ENCODE peak calls at places on chromosomes 3 and 15, in ten cellular contexts. Y, C, Z, V, T, Q, J, S, R and U are unnamed samples.

GRCh38 chr3:197784019-197784585 is 7.0 kb upstream of the LRCH3 start:
- DNase-seq in T (no peak), Z (no peak), S (no peak), R (no peak), C (no peak), J (no peak), Q (no peak), V (no peak), Y (no peak), U (no peak)

GRCh38 chr3:139225551-139225950 is 118.3 kb upstream of the MRPS22 start:
- DNase-seq in R (no peak), T (peak; percentile 45), V (no peak), Y (no peak), S (no peak), J (no peak), Q (no peak), Z (no peak), C (no peak), U (no peak)

GRCh38 chr3:125310623-125311076 is 64.5 kb downstream of the ZNF148 start:
- DNase-seq in V (no peak), T (no peak), R (peak; percentile 39), Y (peak; percentile 59), Q (peak; percentile 49), Z (peak; percentile 48), S (no peak), J (peak; percentile 47), C (no peak), U (no peak)

GRCh38 chr15:62625421-62626033 is 417.0 kb upstream of the TPM1 start:
- DNase-seq in V (no peak), R (no peak), S (peak; percentile 36), J (no peak), Y (no peak), Q (no peak), Z (no peak), C (no peak), T (peak; percentile 85), U (no peak)

GRCh38 chr3:127035672-127036071 is 52.8 kb downstream of the PLXNA1 start:
- DNase-seq in V (peak; percentile 82), Q (no peak), S (peak; percentile 85), Y (no peak), R (peak; percentile 85), J (no peak), C (no peak), T (peak; percentile 92), Z (no peak), U (peak; percentile 96)

GRCh38 chr3:111859061-111859973 is at the start of gene PHLDB2:
- DNase-seq in Y (peak; percentile 59), V (peak; percentile 44), T (peak; percentile 87), J (peak; percentile 51), S (peak; percentile 79), R (peak; percentile 46), Q (peak; percentile 42), Z (peak; percentile 47), C (peak; percentile 45), U (peak; percentile 94)

GRCh38 chr3:142263126-142263525 is 37.7 kb upstream of the GK5 start:
- DNase-seq in R (no peak), T (no peak), Z (no peak), C (no peak), V (no peak), Y (no peak), S (no peak), J (no peak), Q (no peak), U (no peak)

GRCh38 chr3:62414786-62415185 is 41.4 kb upstream of the FEZF2 start:
- DNase-seq in Z (no peak), C (no peak), Y (no peak), S (no peak), R (no peak), V (no peak), T (no peak), J (no peak), Q (no peak), U (no peak)

GRCh38 chr15:77493324-77493907 is 72.7 kb downstream of the HMG20A start:
- DNase-seq in S (no peak), T (no peak), C (no peak), J (no peak), V (no peak), Y (no peak), Z (no peak), R (no peak), Q (no peak), U (no peak)

GRCh38 chr15:74200871-74201419 is 1.6 kb downstream of the STRA6 start:
- DNase-seq in S (peak; percentile 36), R (no peak), Q (no peak), Y (no peak), T (no peak), J (no peak), C (no peak), Z (no peak), V (no peak), U (no peak)

GRCh38 chr15:20344601-20345400 is 196.8 kb downstream of the GOLGA6L6 start:
- DNase-seq in Y (peak; percentile 49), T (peak; percentile 49), Q (no peak), C (no peak), J (no peak), R (no peak), S (no peak), V (peak; percentile 29), Z (no peak), U (peak; percentile 70)

GRCh38 chr3:143119009-143119914 is at the start of gene CHST2:
- DNase-seq in T (peak; percentile 98), Z (peak; percentile 71), J (peak; percentile 61), C (peak; percentile 18), Y (peak; percentile 65), S (peak; percentile 97), V (peak; percentile 48), R (peak; percentile 58), Q (peak; percentile 73), U (peak; percentile 88)

GRCh38 chr3:79572930-79573329 is 194.9 kb downstream of the ROBO1 start:
- DNase-seq in S (no peak), V (no peak), T (no peak), R (no peak), Y (no peak), C (no peak), Q (no peak), J (no peak), Z (no peak), U (peak; percentile 30)

GRCh38 chr3:155131104-155131503 is 51.0 kb downstream of the MME start:
- DNase-seq in C (no peak), Y (no peak), J (no peak), T (no peak), Q (no peak), R (no peak), Z (no peak), V (no peak), S (peak; percentile 22), U (no peak)

GRCh38 chr15:36468746-36469145 is 110.7 kb upstream of the CDIN1 start:
- DNase-seq in Q (no peak), V (peak; percentile 64), S (peak; percentile 75), Y (no peak), T (peak; percentile 15), R (peak; percentile 14), Z (no peak), J (no peak), C (no peak), U (no peak)

GRCh38 chr3:150049317-150049716 is 78.6 kb upstream of the PFN2 start:
- DNase-seq in T (no peak), R (no peak), Q (no peak), S (peak; percentile 40), V (no peak), C (no peak), Z (no peak), Y (no peak), J (no peak), U (no peak)

GRCh38 chr15:39595621-39596221 is 14.8 kb downstream of the THBS1 start:
- DNase-seq in T (no peak), S (no peak), J (no peak), Y (no peak), C (no peak), Z (no peak), V (no peak), R (no peak), Q (no peak), U (no peak)

GRCh38 chr3:67647390-67647878 is 7.0 kb downstream of the SUCLG2 start:
- DNase-seq in C (no peak), Z (no peak), Q (no peak), V (peak; percentile 60), Y (peak; percentile 89), T (peak; percentile 79), S (peak; percentile 76), R (peak; percentile 30), J (no peak), U (no peak)

GRCh38 chr3:74059301-74059700 is 434.6 kb upstream of the PDZRN3 start:
- DNase-seq in T (no peak), Q (no peak), J (no peak), S (no peak), Z (no peak), Y (no peak), V (no peak), C (no peak), R (no peak), U (no peak)

GRCh38 chr3:53045107-53045783 is 628 bp downstream of the SFMBT1 start:
- DNase-seq in T (peak; percentile 94), V (peak; percentile 44), Z (peak; percentile 69), R (peak; percentile 61), C (peak; percentile 48), Q (peak; percentile 65), S (peak; percentile 93), Y (peak; percentile 82), J (peak; percentile 65), U (peak; percentile 83)

GRCh38 chr3:71304261-71304646 is 279.3 kb downstream of the FOXP1 start:
- DNase-seq in V (no peak), Y (no peak), Q (no peak), T (no peak), R (no peak), J (no peak), C (no peak), S (no peak), Z (no peak), U (no peak)

GRCh38 chr3:110419096-110419495 is 652.5 kb upstream of the NECTIN3 start:
- DNase-seq in J (no peak), Q (no peak), C (no peak), R (no peak), V (no peak), Y (no peak), T (no peak), Z (no peak), S (no peak), U (no peak)

GRCh38 chr3:151999936-152000335 is 126.5 kb downstream of the SUCNR1 start:
- DNase-seq in S (no peak), R (no peak), T (peak; percentile 11), Z (no peak), C (no peak), V (no peak), Q (no peak), Y (no peak), J (no peak), U (no peak)

GRCh38 chr3:66297260-66297863 is 76.6 kb downstream of the SLC25A26 start:
- DNase-seq in T (peak; percentile 14), Y (no peak), C (no peak), V (no peak), R (no peak), Z (no peak), J (no peak), S (no peak), Q (no peak), U (no peak)

GRCh38 chr3:58537412-58538301 is 667 bp upstream of the ACOX2 start:
- DNase-seq in Y (peak; percentile 71), R (no peak), Q (no peak), V (no peak), T (peak; percentile 6), C (no peak), S (no peak), J (no peak), Z (no peak), U (no peak)

GRCh38 chr3:115074502-115074901 is 72.6 kb downstream of the ZBTB20 start:
- DNase-seq in T (no peak), C (no peak), Z (no peak), Q (no peak), Y (no peak), S (peak; percentile 5), J (no peak), R (no peak), V (no peak), U (no peak)

GRCh38 chr15:22952826-22953579 is 27.2 kb downstream of the CYFIP1 start:
- DNase-seq in T (peak; percentile 38), Y (no peak), V (no peak), J (no peak), R (no peak), Z (no peak), Q (no peak), S (peak; percentile 78), C (no peak), U (no peak)

GRCh38 chr3:153087595-153088566 is 74.1 kb upstream of the RAP2B start:
- DNase-seq in V (no peak), S (peak; percentile 32), C (no peak), Y (no peak), Z (no peak), Q (no peak), R (no peak), T (peak; percentile 86), J (no peak), U (no peak)